ENCODE peak calls at places on chromosomes 12 and 14, in five cellular contexts. M is body of pancreas, X is HepG2, I is A549, Z is K562. N is an unnamed sample.

GRCh38 chr12:76032043-76032981 is 736 bp upstream of the PHLDA1 start:
- ATAC-seq in M (peak; percentile 40), X (peak; percentile 23), I (peak; percentile 35), Z (peak; percentile 62), N (peak; percentile 42)

GRCh38 chr12:19573866-19574265 is 134.6 kb downstream of the AEBP2 start:
- ATAC-seq in M (no peak), X (no peak), I (no peak), Z (no peak), N (no peak)

GRCh38 chr14:105836160-105836559 is 309.8 kb downstream of the TMEM121 start:
- ATAC-seq in M (no peak), X (no peak), I (no peak), Z (no peak), N (no peak)

GRCh38 chr14:89425931-89426330 is 8.9 kb upstream of the FOXN3 start:
- ATAC-seq in M (no peak), X (no peak), I (no peak), Z (no peak), N (no peak)

GRCh38 chr12:43852744-43853143 is 16.9 kb downstream of the TMEM117 start:
- ATAC-seq in M (no peak), X (no peak), I (no peak), Z (no peak), N (no peak)

GRCh38 chr12:107368586-107368985 is 275.2 kb upstream of the CRY1 start:
- ATAC-seq in M (no peak), X (no peak), I (no peak), Z (no peak), N (no peak)

GRCh38 chr14:99232406-99233214 is 39.4 kb downstream of the BCL11B start:
- ATAC-seq in M (no peak), X (no peak), I (no peak), Z (no peak), N (no peak)

GRCh38 chr12:41919526-41920305 is 225.0 kb downstream of the GXYLT1 start:
- ATAC-seq in M (no peak), X (no peak), I (no peak), Z (no peak), N (no peak)

GRCh38 chr14:95597784-95598204 is 62.9 kb downstream of the GLRX5 start:
- ATAC-seq in M (peak; percentile 35), X (no peak), I (peak; percentile 25), Z (no peak), N (no peak)

GRCh38 chr14:99552021-99552553 is 51.9 kb downstream of the CCDC85C start:
- ATAC-seq in M (no peak), X (no peak), I (no peak), Z (no peak), N (no peak)

GRCh38 chr14:61341275-61342210 is 20.2 kb downstream of the PRKCH start:
- ATAC-seq in M (no peak), X (no peak), I (no peak), Z (peak; percentile 9), N (no peak)

GRCh38 chr12:5247144-5247543 is 184.8 kb upstream of the NTF3 start:
- ATAC-seq in M (no peak), X (no peak), I (no peak), Z (no peak), N (no peak)

GRCh38 chr14:99612065-99612736 is 8.2 kb upstream of the CCDC85C start:
- ATAC-seq in M (no peak), X (no peak), I (no peak), Z (no peak), N (no peak)

GRCh38 chr12:111570090-111570961 is 28.8 kb downstream of the ATXN2 start:
- ATAC-seq in M (no peak), X (peak; percentile 38), I (peak; percentile 92), Z (peak; percentile 59), N (no peak)

GRCh38 chr12:130161261-130162231 is 718 bp upstream of the FZD10 start:
- ATAC-seq in M (peak; percentile 33), X (no peak), I (no peak), Z (no peak), N (no peak)

GRCh38 chr14:73026243-73026844 is 562 bp downstream of the ZFYVE1 start:
- ATAC-seq in M (no peak), X (peak; percentile 2), I (no peak), Z (peak; percentile 6), N (no peak)

GRCh38 chr12:122471324-122472226 is 29.2 kb downstream of the ZCCHC8 start:
- ATAC-seq in M (peak; percentile 85), X (peak; percentile 52), I (peak; percentile 77), Z (peak; percentile 75), N (peak; percentile 68)

GRCh38 chr12:46811185-46811584 is 14.6 kb downstream of the SLC38A4 start:
- ATAC-seq in M (no peak), X (no peak), I (no peak), Z (no peak), N (no peak)

GRCh38 chr12:75702477-75703093 is 191.2 kb upstream of the KRR1 start:
- ATAC-seq in M (no peak), X (no peak), I (no peak), Z (no peak), N (no peak)

GRCh38 chr12:38124247-38125012 is 192.1 kb upstream of the ALG10B start:
- ATAC-seq in M (peak; percentile 100), X (peak; percentile 100), I (peak; percentile 95), Z (no peak), N (no peak)

GRCh38 chr12:119365451-119365850 is 30.9 kb downstream of the CCDC60 start:
- ATAC-seq in M (no peak), X (peak; percentile 71), I (no peak), Z (no peak), N (no peak)

GRCh38 chr12:104218935-104219334 is 3.4 kb downstream of the TXNRD1 start:
- ATAC-seq in M (no peak), X (no peak), I (peak; percentile 1), Z (no peak), N (no peak)

GRCh38 chr14:31944256-31945073 is 132.6 kb upstream of the ARHGAP5 start:
- ATAC-seq in M (no peak), X (peak; percentile 92), I (peak; percentile 93), Z (peak; percentile 39), N (no peak)

GRCh38 chr14:24665440-24665991 is 31.5 kb upstream of the GZMB start:
- ATAC-seq in M (no peak), X (peak; percentile 18), I (no peak), Z (no peak), N (no peak)

GRCh38 chr12:89469361-89469760 is 55.2 kb downstream of the GALNT4 start:
- ATAC-seq in M (no peak), X (no peak), I (no peak), Z (no peak), N (no peak)

GRCh38 chr12:19397534-19397933 is 41.8 kb upstream of the AEBP2 start:
- ATAC-seq in M (no peak), X (no peak), I (peak; percentile 42), Z (no peak), N (peak; percentile 66)

GRCh38 chr12:50061946-50062725 is 4.7 kb downstream of the ASIC1 start:
- ATAC-seq in M (no peak), X (no peak), I (no peak), Z (no peak), N (no peak)

GRCh38 chr12:2769866-2770533 is 24.8 kb upstream of the FKBP4 start:
- ATAC-seq in M (no peak), X (no peak), I (no peak), Z (no peak), N (no peak)

DNA sequence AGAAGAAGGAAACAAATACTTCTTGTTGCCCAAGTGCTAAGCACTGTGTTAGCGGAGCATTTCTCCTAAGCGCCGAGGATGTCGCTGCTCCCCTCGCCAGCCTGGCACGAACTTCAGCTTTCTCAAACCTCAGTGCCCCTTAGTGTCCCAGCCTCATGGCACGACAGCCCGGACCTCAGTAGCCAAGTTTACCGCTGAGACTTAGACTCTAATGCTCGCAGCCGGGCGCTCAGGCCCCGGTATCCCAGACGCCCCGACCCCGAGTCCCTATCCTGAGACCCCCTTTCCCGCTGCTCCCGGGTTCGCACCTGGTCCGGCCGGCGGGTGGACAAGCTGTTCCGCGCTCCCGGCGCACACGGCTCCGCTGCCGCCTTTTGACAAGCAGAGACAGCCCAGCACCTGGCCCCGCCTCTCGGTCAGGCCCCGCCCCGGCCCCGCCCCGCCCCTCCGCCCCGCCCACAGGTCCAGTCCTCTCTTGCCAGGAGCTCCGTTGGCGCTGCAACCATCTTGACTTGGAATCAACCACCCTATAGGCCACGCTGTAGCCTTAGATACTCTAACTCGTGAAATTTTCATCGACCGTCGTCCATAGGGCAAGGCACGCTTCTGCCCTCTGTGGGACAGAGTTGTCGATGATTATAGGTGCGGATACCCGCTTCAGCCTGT is at the start of gene VDR:
- ATAC-seq in M (peak; percentile 91), X (peak; percentile 31), I (peak; percentile 88), Z (peak; percentile 95), N (peak; percentile 86)
- TF ChIP-seq POLR2A in M (peak; percentile 68), X (no peak), I (peak; percentile 21), Z (no peak), N (no peak)

GRCh38 chr14:21071225-21072041 is 1.3 kb downstream of the ARHGEF40 start:
- ATAC-seq in M (peak; percentile 57), X (peak; percentile 23), I (peak; percentile 67), Z (peak; percentile 72), N (peak; percentile 74)
- TF ChIP-seq POLR2A in M (no peak), X (no peak), I (no peak), Z (no peak), N (peak; percentile 15)

DNA sequence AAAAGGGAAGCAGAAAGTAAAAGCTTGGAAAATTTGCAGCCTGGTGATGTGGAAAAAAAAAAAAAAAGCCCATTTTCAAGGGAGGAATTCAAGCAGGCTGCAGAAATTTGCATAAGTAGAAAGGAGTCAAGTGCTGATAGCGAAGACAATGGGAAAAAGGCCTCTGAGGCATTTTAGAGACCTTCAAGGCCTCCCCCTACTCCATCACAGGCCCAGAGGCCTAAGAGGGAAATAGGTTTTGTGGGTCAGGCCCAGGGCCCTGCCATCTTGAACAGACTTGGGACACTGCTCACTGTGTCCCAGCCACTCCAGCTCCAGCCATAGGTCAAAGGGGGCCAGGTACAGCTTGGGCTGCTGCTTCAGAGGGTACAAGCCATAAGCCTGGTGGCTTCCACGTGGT is 13.8 kb upstream of the PRKD1 start:
- ATAC-seq in M (no peak), X (peak; percentile 25), I (no peak), Z (no peak), N (no peak)
- TF ChIP-seq POLR2A in M (no peak), X (no peak), I (no peak), Z (no peak), N (no peak)

GRCh38 chr14:81436296-81437138 is 36.4 kb upstream of the STON2 start:
- ATAC-seq in M (peak; percentile 97), X (peak; percentile 93), I (peak; percentile 99), Z (peak; percentile 92), N (peak; percentile 96)
- TF ChIP-seq POLR2A in M (no peak), X (no peak), I (no peak), Z (peak; percentile 68), N (peak; percentile 27)

GRCh38 chr14:76965232-76965631 is 63.3 kb downstream of the IRF2BPL start:
- ATAC-seq in M (no peak), X (no peak), I (no peak), Z (no peak), N (no peak)

GRCh38 chr14:76964695-76965094 is 63.8 kb downstream of the IRF2BPL start:
- ATAC-seq in M (peak; percentile 20), X (no peak), I (no peak), Z (peak; percentile 32), N (no peak)

GRCh38 chr14:76962303-76962660 is 66.2 kb downstream of the IRF2BPL start:
- ATAC-seq in M (peak; percentile 8), X (peak; percentile 7), I (peak; percentile 25), Z (no peak), N (no peak)

GRCh38 chr14:76961631-76962302 is 66.7 kb downstream of the IRF2BPL start:
- ATAC-seq in M (peak; percentile 92), X (peak; percentile 90), I (peak; percentile 86), Z (peak; percentile 88), N (peak; percentile 89)

GRCh38 chr14:76963366-76963765 is 65.1 kb downstream of the IRF2BPL start:
- ATAC-seq in M (no peak), X (no peak), I (no peak), Z (no peak), N (no peak)
- TF ChIP-seq POLR2A in M (no peak), X (no peak), I (no peak), Z (no peak), N (no peak)